ENCODE peak calls at places on chromosomes 1 and 21, in eight cellular contexts. E is fibroblast of the conjunctiva; V is NCI-H1436; N is stomach; R is stimulated activated CD4-positive, alpha-beta T cell treated with anti-CD3 and anti-CD28 coated beads, Interleukin-1b, Interleukin-23, amount 100 ng/mL, for 1 hour; Q is SK-N-SH; K is NCI-H1092; U is AG08395. A is an unnamed sample.

GRCh38 chr1:181089017-181089776 is 697 bp downstream of the IER5 start:
- DNase-seq in N (peak), K (peak), E (no peak), R (no peak), Q (peak), V (no peak), U (no peak), A (no peak)

GRCh38 chr1:179334440-179334839 is 31.3 kb upstream of the AXDND1 start:
- DNase-seq in U (no peak), R (no peak), Q (no peak), K (no peak), E (no peak), V (no peak), N (no peak), A (no peak)

GRCh38 chr21:34894401-34894800 is 154.7 kb downstream of the RUNX1 start:
- DNase-seq in K (no peak), N (no peak), V (no peak), U (no peak), Q (no peak), E (no peak), R (no peak), A (no peak)

GRCh38 chr1:227466039-227466645 is 97.2 kb upstream of the ZNF678 start:
- DNase-seq in N (no peak), V (no peak), Q (no peak), K (no peak), E (no peak), U (no peak), R (no peak), A (no peak)

GRCh38 chr1:210234254-210234747 is 1.7 kb downstream of the SERTAD4 start:
- DNase-seq in Q (no peak), U (no peak), R (no peak), E (no peak), V (no peak), N (no peak), K (no peak), A (no peak)

GRCh38 chr21:43340491-43341348 is 86.2 kb downstream of the SIK1 start:
- DNase-seq in R (no peak), U (peak), V (no peak), E (no peak), K (no peak), Q (no peak), N (peak), A (no peak)

GRCh38 chr1:113373644-113374043 is 16.7 kb upstream of the MAGI3 start:
- DNase-seq in N (no peak), U (no peak), K (no peak), E (no peak), Q (no peak), V (no peak), R (no peak), A (no peak)

GRCh38 chr21:25385912-25386474 is 221.3 kb downstream of the MRPL39 start:
- DNase-seq in V (peak), N (peak), U (peak), Q (peak), R (no peak), E (peak), K (peak), A (peak)

GRCh38 chr1:153506831-153507413 is 28.9 kb downstream of the S100A6 start:
- DNase-seq in N (peak), V (no peak), Q (no peak), U (peak), R (no peak), K (no peak), E (peak), A (no peak)

GRCh38 chr1:116826818-116827606 is 72.8 kb downstream of the CD2 start:
- DNase-seq in Q (no peak), U (no peak), R (no peak), E (no peak), V (no peak), K (no peak), N (no peak), A (peak)

GRCh38 chr1:26996665-26997064 is 3.2 kb downstream of the TRNP1 start:
- DNase-seq in R (no peak), Q (no peak), N (no peak), U (no peak), K (no peak), E (no peak), V (no peak), A (no peak)

GRCh38 chr21:29741761-29742160 is 198.0 kb downstream of the GRIK1 start:
- DNase-seq in E (no peak), N (no peak), Q (no peak), U (no peak), R (no peak), V (no peak), K (no peak), A (no peak)

GRCh38 chr1:55057956-55058298 is 18.6 kb downstream of the PCSK9 start:
- DNase-seq in U (no peak), R (no peak), E (no peak), N (no peak), V (no peak), K (no peak), Q (no peak), A (no peak)

GRCh38 chr1:61950418-61950817 is 208.1 kb downstream of the PATJ start:
- DNase-seq in K (no peak), E (no peak), U (no peak), R (no peak), Q (no peak), N (no peak), V (no peak), A (no peak)

GRCh38 chr1:53590581-53591515 is 131.6 kb downstream of the DMRTB1 start:
- DNase-seq in R (no peak), N (peak), U (peak), K (no peak), Q (peak), E (no peak), V (no peak), A (no peak)

GRCh38 chr1:202553560-202554038 is 156.7 kb downstream of the SYT2 start:
- DNase-seq in R (no peak), K (no peak), Q (no peak), V (peak), E (no peak), U (no peak), N (no peak), A (no peak)

GRCh38 chr1:111234866-111235265 is 7.4 kb downstream of the CHI3L2 start:
- DNase-seq in N (no peak), E (no peak), R (no peak), K (no peak), Q (no peak), V (no peak), U (peak), A (no peak)

GRCh38 chr1:85884372-85885035 is 176.3 kb upstream of the ZNHIT6 start:
- DNase-seq in R (no peak), E (peak), N (no peak), V (no peak), Q (peak), K (no peak), U (peak), A (peak)

GRCh38 chr1:70948618-70949017 is 99.0 kb downstream of the PTGER3 start:
- DNase-seq in E (no peak), N (no peak), R (no peak), V (no peak), K (no peak), U (no peak), Q (no peak), A (no peak)

A was measured in SHP77.